ENCODE peak calls at places on chromosomes 5 and 9, in nine cellular contexts. J is B cell, O is endodermal cell, Y is MCF 10A, M is fibroblast of the aortic adventitia, L is HFFc6, Q is Calu3, P is astrocyte, W is HCT116. Z is an unnamed sample.

GRCh38 chr9:114501786-114502682 is 3.2 kb downstream of the WHRN start:
- DNase-seq in J (no peak), O (peak), Y (peak), M (no peak), L (peak), Q (no peak), P (peak), W (no peak), Z (no peak)

GRCh38 chr9:8019636-8020035 is 220.1 kb upstream of the DMAC1 start:
- DNase-seq in J (no peak), O (no peak), Y (no peak), M (no peak), L (no peak), Q (no peak), P (no peak), W (no peak), Z (no peak)

GRCh38 chr9:125932012-125932411 is 184.8 kb downstream of the PBX3 start:
- DNase-seq in J (no peak), O (no peak), Y (peak), M (peak), L (peak), Q (no peak), P (peak), W (peak), Z (no peak)

GRCh38 chr9:79687131-79687447 is 115.3 kb downstream of the TLE4 start:
- DNase-seq in J (peak), O (no peak), Y (no peak), M (no peak), L (no peak), Q (no peak), P (no peak), W (no peak), Z (no peak)

GRCh38 chr9:110291921-110292575 is 35.7 kb upstream of the TXN start:
- DNase-seq in J (no peak), O (peak), Y (peak), M (no peak), L (no peak), Q (no peak), P (no peak), W (no peak), Z (no peak)

GRCh38 chr9:93390953-93391515 is 60.5 kb upstream of the FAM120A start:
- DNase-seq in J (no peak), O (no peak), Y (peak), M (no peak), L (no peak), Q (no peak), P (no peak), W (no peak), Z (no peak)

GRCh38 chr5:148687427-148687826 is 33.1 kb upstream of the HTR4 start:
- DNase-seq in J (no peak), O (peak), Y (peak), M (no peak), L (peak), Q (peak), P (no peak), W (peak), Z (no peak)

GRCh38 chr5:1751864-1752822 is 47.5 kb downstream of the MRPL36 start:
- DNase-seq in J (no peak), O (peak), Y (no peak), M (no peak), L (no peak), Q (no peak), P (no peak), W (no peak), Z (no peak)

GRCh38 chr9:21668504-21668903 is 133.9 kb upstream of the MTAP start:
- DNase-seq in J (no peak), O (no peak), Y (no peak), M (no peak), L (no peak), Q (no peak), P (no peak), W (no peak), Z (no peak)

GRCh38 chr9:108181444-108181843 is 674.3 kb downstream of the ACTL7B start:
- DNase-seq in J (no peak), O (no peak), Y (no peak), M (no peak), L (no peak), Q (no peak), P (no peak), W (no peak), Z (no peak)

GRCh38 chr9:121360975-121361374 is 9.1 kb downstream of the STOM start:
- DNase-seq in J (no peak), O (no peak), Y (peak), M (peak), L (peak), Q (no peak), P (peak), W (no peak), Z (no peak)

GRCh38 chr9:137250329-137251193 is 525 bp upstream of the STPG3 start:
- DNase-seq in J (no peak), O (no peak), Y (no peak), M (no peak), L (no peak), Q (no peak), P (no peak), W (no peak), Z (no peak)

GRCh38 chr5:78650562-78650930 is 2.0 kb upstream of the LHFPL2 start:
- DNase-seq in J (no peak), O (no peak), Y (no peak), M (no peak), L (no peak), Q (no peak), P (no peak), W (no peak), Z (no peak)

GRCh38 chr5:149749481-149750365 is 19.6 kb downstream of the PPARGC1B start:
- DNase-seq in J (no peak), O (no peak), Y (peak), M (peak), L (no peak), Q (no peak), P (peak), W (no peak), Z (no peak)

GRCh38 chr9:109488791-109489492 is 9.2 kb downstream of the PTPN3 start:
- DNase-seq in J (no peak), O (no peak), Y (no peak), M (no peak), L (no peak), Q (no peak), P (no peak), W (no peak), Z (no peak)

GRCh38 chr9:109251080-109251775 is 69.6 kb downstream of the EPB41L4B start:
- DNase-seq in J (no peak), O (no peak), Y (peak), M (peak), L (peak), Q (peak), P (peak), W (no peak), Z (no peak)

GRCh38 chr9:97985058-97985861 is 2.1 kb downstream of the ANP32B start:
- DNase-seq in J (no peak), O (peak), Y (peak), M (peak), L (no peak), Q (peak), P (no peak), W (no peak), Z (peak)

GRCh38 chr5:153489611-153490010 is 859 bp upstream of the GRIA1 start:
- DNase-seq in J (no peak), O (no peak), Y (no peak), M (no peak), L (peak), Q (no peak), P (peak), W (no peak), Z (no peak)

GRCh38 chr9:108600896-108601295 is 254.9 kb downstream of the ACTL7B start:
- DNase-seq in J (no peak), O (no peak), Y (no peak), M (no peak), L (no peak), Q (no peak), P (no peak), W (no peak), Z (no peak)

GRCh38 chr9:6759114-6759977 is 1.6 kb downstream of the KDM4C start:
- DNase-seq in J (no peak), O (no peak), Y (peak), M (peak), L (peak), Q (peak), P (peak), W (peak), Z (no peak)

GRCh38 chr5:111246459-111246858 is 22.3 kb downstream of the CAMK4 start:
- DNase-seq in J (no peak), O (no peak), Y (no peak), M (no peak), L (no peak), Q (no peak), P (no peak), W (no peak), Z (no peak)

GRCh38 chr9:114889802-114890224 is 40.6 kb downstream of the TNFSF8 start:
- DNase-seq in J (peak), O (no peak), Y (no peak), M (peak), L (no peak), Q (no peak), P (peak), W (no peak), Z (no peak)

GRCh38 chr5:123371575-123372179 is 51.5 kb downstream of the CEP120 start:
- DNase-seq in J (peak), O (peak), Y (peak), M (peak), L (peak), Q (peak), P (no peak), W (no peak), Z (peak)

GRCh38 chr5:59648038-59648831 is 245.3 kb downstream of the PDE4D start:
- DNase-seq in J (no peak), O (no peak), Y (no peak), M (no peak), L (no peak), Q (no peak), P (no peak), W (no peak), Z (no peak)

GRCh38 chr9:77809552-77809951 is 161.4 kb upstream of the GNA14 start:
- DNase-seq in J (no peak), O (no peak), Y (no peak), M (peak), L (no peak), Q (no peak), P (peak), W (no peak), Z (no peak)

GRCh38 chr5:170625221-170626165 is 121.7 kb downstream of the KCNIP1 start:
- DNase-seq in J (no peak), O (peak), Y (no peak), M (no peak), L (no peak), Q (no peak), P (no peak), W (no peak), Z (no peak)

GRCh38 chr9:24095246-24095645 is 269.2 kb upstream of the ELAVL2 start:
- DNase-seq in J (no peak), O (no peak), Y (no peak), M (no peak), L (no peak), Q (no peak), P (no peak), W (no peak), Z (no peak)

GRCh38 chr9:95515272-95516113 is 1.3 kb downstream of the PTCH1 start:
- DNase-seq in J (peak), O (peak), Y (no peak), M (no peak), L (no peak), Q (peak), P (no peak), W (no peak), Z (peak)

GRCh38 chr9:103755986-103756385 is 338.1 kb upstream of the SMC2 start:
- DNase-seq in J (no peak), O (no peak), Y (peak), M (no peak), L (no peak), Q (no peak), P (no peak), W (no peak), Z (no peak)

GRCh38 chr5:73111536-73111935 is 8.8 kb upstream of the TMEM171 start:
- DNase-seq in J (no peak), O (no peak), Y (no peak), M (no peak), L (no peak), Q (no peak), P (no peak), W (no peak), Z (no peak)

GRCh38 chr9:78399153-78399552 is 102.2 kb downstream of the PSAT1 start:
- DNase-seq in J (no peak), O (no peak), Y (no peak), M (no peak), L (no peak), Q (no peak), P (no peak), W (no peak), Z (no peak)

GRCh38 chr9:33263131-33263935 is 1.2 kb downstream of the BAG1 start:
- DNase-seq in J (no peak), O (peak), Y (peak), M (peak), L (peak), Q (no peak), P (peak), W (no peak), Z (peak)

GRCh38 chr5:854966-855743 is 4.4 kb upstream of the ZDHHC11 start:
- DNase-seq in J (no peak), O (no peak), Y (no peak), M (no peak), L (no peak), Q (no peak), P (no peak), W (no peak), Z (no peak)

GRCh38 chr5:62460578-62460983 is 48.0 kb downstream of the IPO11 start:
- DNase-seq in J (peak), O (no peak), Y (peak), M (peak), L (peak), Q (no peak), P (peak), W (no peak), Z (no peak)

GRCh38 chr5:112289465-112289864 is 129.6 kb downstream of the EPB41L4A start:
- DNase-seq in J (no peak), O (peak), Y (no peak), M (no peak), L (no peak), Q (peak), P (no peak), W (no peak), Z (no peak)

GRCh38 chr5:78008356-78008967 is 232.3 kb upstream of the TBCA start:
- DNase-seq in J (peak), O (no peak), Y (peak), M (peak), L (peak), Q (peak), P (peak), W (peak), Z (no peak)

GRCh38 chr5:108655750-108656450 is 91.8 kb upstream of the FER start:
- DNase-seq in J (no peak), O (no peak), Y (peak), M (peak), L (peak), Q (no peak), P (peak), W (no peak), Z (no peak)
- TF ChIP-seq CTCF in J (no peak), O (no peak), Y (no peak), M (peak), L (no peak), Q (no peak), P (no peak), W (no peak), Z (no peak)

GRCh38 chr5:29697786-29698414 is 1495.6 kb upstream of the CDH6 start:
- DNase-seq in J (no peak), O (peak), Y (peak), M (no peak), L (no peak), Q (no peak), P (no peak), W (no peak), Z (no peak)
- TF ChIP-seq CTCF in J (no peak), O (peak), Y (peak), M (no peak), L (no peak), Q (no peak), P (no peak), W (no peak), Z (peak)

GRCh38 chr5:139368613-139369012 is 14.5 kb downstream of the SLC23A1 start:
- DNase-seq in J (no peak), O (no peak), Y (no peak), M (no peak), L (no peak), Q (no peak), P (no peak), W (no peak), Z (no peak)
- TF ChIP-seq CTCF in J (no peak), O (peak), Y (no peak), M (no peak), L (peak), Q (no peak), P (no peak), W (peak), Z (no peak)

DNA sequence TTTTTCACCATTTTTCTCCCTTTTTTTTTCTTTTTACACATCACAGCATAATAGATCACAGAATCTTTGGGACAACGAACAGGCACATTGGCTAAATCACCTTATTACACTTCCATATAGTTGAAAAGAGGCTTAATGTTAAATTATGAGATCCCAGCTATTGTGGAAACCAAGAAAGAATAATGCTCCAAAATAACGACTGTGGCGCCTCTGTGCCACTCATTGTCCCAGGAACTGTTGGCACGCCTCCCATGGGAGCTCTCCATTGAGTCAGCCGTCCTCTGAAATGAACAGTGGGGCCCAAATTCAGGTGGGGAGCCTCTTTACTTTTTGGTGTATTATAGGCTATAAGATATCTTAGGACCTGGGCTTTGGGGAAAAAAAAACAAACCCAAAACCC is 82.2 kb upstream of the NFIB start:
- DNase-seq in J (no peak), O (no peak), Y (no peak), M (no peak), L (no peak), Q (no peak), P (no peak), W (no peak), Z (no peak)
- TF ChIP-seq CTCF in J (no peak), O (no peak), Y (no peak), M (no peak), L (no peak), Q (no peak), P (no peak), W (no peak), Z (no peak)

GRCh38 chr5:120817044-120817985 is 353.2 kb downstream of the PRR16 start:
- DNase-seq in J (no peak), O (peak), Y (peak), M (peak), L (peak), Q (peak), P (peak), W (no peak), Z (no peak)
- TF ChIP-seq CTCF in J (no peak), O (peak), Y (peak), M (peak), L (peak), Q (peak), P (peak), W (peak), Z (peak)

GRCh38 chr9:134071149-134071548 is 3.3 kb upstream of the BRD3 start:
- DNase-seq in J (no peak), O (peak), Y (no peak), M (no peak), L (no peak), Q (no peak), P (no peak), W (no peak), Z (no peak)

GRCh38 chr9:134076644-134077043 is 8.8 kb upstream of the BRD3 start:
- DNase-seq in J (no peak), O (no peak), Y (no peak), M (no peak), L (no peak), Q (no peak), P (no peak), W (no peak), Z (no peak)
- TF ChIP-seq CTCF in J (no peak), O (no peak), Y (no peak), M (no peak), L (no peak), Q (no peak), P (no peak), W (no peak), Z (no peak)

GRCh38 chr5:155001523-155001922 is 12.0 kb upstream of the KIF4B start:
- DNase-seq in J (no peak), O (no peak), Y (no peak), M (no peak), L (no peak), Q (no peak), P (no peak), W (no peak), Z (no peak)

GRCh38 chr5:154999865-155000264 is 13.7 kb upstream of the KIF4B start:
- DNase-seq in J (no peak), O (no peak), Y (no peak), M (no peak), L (no peak), Q (no peak), P (no peak), W (no peak), Z (no peak)

GRCh38 chr5:155008669-155009068 is 4.9 kb upstream of the KIF4B start:
- DNase-seq in J (no peak), O (no peak), Y (no peak), M (peak), L (no peak), Q (no peak), P (peak), W (peak), Z (no peak)

DNA sequence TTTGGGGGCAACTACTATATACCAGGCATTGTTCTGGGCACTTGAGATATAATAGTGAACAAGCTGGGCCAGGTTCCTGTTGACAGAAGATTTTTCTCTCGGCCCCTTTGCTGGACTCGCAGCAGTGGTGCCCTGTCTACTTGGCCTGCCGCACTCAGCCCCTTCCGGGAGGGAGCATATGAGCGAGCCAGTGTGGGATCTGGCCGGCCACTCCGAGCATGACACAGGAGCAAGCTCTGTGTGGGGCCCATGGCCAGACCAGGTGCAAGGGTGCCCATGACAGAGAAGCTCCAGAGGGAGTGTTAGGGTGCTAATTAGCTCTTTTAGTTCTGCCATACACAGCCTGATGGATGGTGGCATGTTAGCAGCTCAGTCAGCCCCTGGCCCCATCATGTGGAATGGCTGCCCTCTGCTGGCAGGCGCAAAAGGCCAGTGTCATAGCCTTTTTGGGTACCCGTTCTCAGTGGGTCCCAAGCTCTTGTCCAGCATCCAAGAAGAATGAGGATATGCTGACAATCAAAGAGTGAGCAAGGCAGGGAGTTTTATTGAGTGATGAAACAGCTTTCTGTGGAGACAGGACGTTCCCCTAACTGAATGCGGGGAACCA is 9.3 kb upstream of the KIF4B start:
- DNase-seq in J (peak), O (peak), Y (peak), M (peak), L (no peak), Q (peak), P (no peak), W (peak), Z (no peak)
- TF ChIP-seq CTCF in J (no peak), O (peak), Y (peak), M (peak), L (peak), Q (peak), P (no peak), W (peak), Z (peak)

Z was measured in neural crest cell.